ENCODE peak calls at places on chromosomes 4 and X, in five cellular contexts. U is tibial nerve, O is left ventricle myocardium inferior, Y is neural progenitor cell, T is gastrocnemius medialis. E is an unnamed sample. For H3K4me1, the result is how much of the 10 kb centered on the place peaks cover.

GRCh38 chr4:142698541-142698940 is 147.6 kb downstream of the INPP4B start:
- DNase-seq in O (no peak), T (no peak), U (no peak), Y (no peak), E (no peak)

GRCh38 chr4:130736436-130737185 is 1640.7 kb downstream of the C4orf33 start:
- DNase-seq in O (no peak), U (no peak), T (no peak), Y (no peak), E (no peak)

GRCh38 chr4:105572296-105572695 is 19.9 kb downstream of the ARHGEF38 start:
- DNase-seq in O (no peak), U (no peak), Y (no peak), T (no peak), E (no peak)

GRCh38 chr4:186932631-186933150 is 209.0 kb upstream of the FAT1 start:
- DNase-seq in Y (no peak), O (no peak), U (no peak), T (no peak), E (no peak)

GRCh38 chr4:168318266-168318895 is at the start of gene DDX60:
- DNase-seq in O (peak), Y (peak), T (peak), U (peak), E (peak)

GRCh38 chr4:7168106-7168505 is 24.2 kb upstream of the SORCS2 start:
- DNase-seq in U (no peak), O (no peak), Y (no peak), T (no peak), E (peak)

GRCh38 chrX:115582871-115583729 is 22.1 kb downstream of the PLS3 start:
- DNase-seq in O (no peak), U (no peak), T (no peak), Y (no peak), E (no peak)

GRCh38 chr4:122716825-122717448 is 15.6 kb upstream of the BBS12 start:
- DNase-seq in T (peak), O (peak), U (peak), Y (peak), E (peak)

GRCh38 chr4:61994036-61994435 is 793.9 kb downstream of the ADGRL3 start:
- DNase-seq in T (no peak), U (no peak), Y (no peak), O (no peak), E (no peak)

GRCh38 chrX:38632516-38632915 is 71.2 kb downstream of the TSPAN7 start:
- DNase-seq in Y (no peak), U (no peak), T (no peak), O (no peak), E (no peak)

GRCh38 chrX:149487292-149487691 is 17.8 kb downstream of the IDS start:
- DNase-seq in O (no peak), T (no peak), U (no peak), Y (no peak), E (no peak)

GRCh38 chr4:17448689-17449088 is 63.2 kb downstream of the QDPR start:
- DNase-seq in Y (no peak), O (no peak), U (no peak), T (no peak), E (no peak)

GRCh38 chr4:61553562-61554125 is 353.5 kb downstream of the ADGRL3 start:
- DNase-seq in O (no peak), U (no peak), T (no peak), Y (no peak), E (no peak)

GRCh38 chrX:111869639-111870034 is 6.3 kb upstream of the TRPC5OS start:
- DNase-seq in U (peak), Y (peak), T (no peak), O (no peak), E (no peak)

GRCh38 chrX:129115104-129115503 is 408.2 kb downstream of the SMARCA1 start:
- DNase-seq in U (no peak), O (no peak), Y (peak), T (no peak), E (no peak)

GRCh38 chrX:48003367-48003757 is 427 bp downstream of the ZNF182 start:
- DNase-seq in O (no peak), T (no peak), Y (peak), U (no peak), E (no peak)

GRCh38 chrX:41478397-41478911 is 31.3 kb downstream of the NYX start:
- DNase-seq in U (no peak), Y (no peak), T (no peak), O (no peak), E (no peak)

GRCh38 chrX:97326456-97326855 is 442.7 kb downstream of the RPA4 start:
- DNase-seq in Y (no peak), O (no peak), U (no peak), T (no peak), E (no peak)

GRCh38 chr4:173519130-173520101 is 10.6 kb downstream of the HAND2 start:
- DNase-seq in U (no peak), O (peak), Y (peak), T (no peak), E (peak)

GRCh38 chr4:113086172-113086695 is 36.8 kb downstream of the ANK2 start:
- DNase-seq in T (no peak), O (no peak), U (no peak), Y (no peak), E (no peak)

GRCh38 chr4:138492178-138492577 is 250.0 kb upstream of the SLC7A11 start:
- DNase-seq in T (no peak), O (no peak), U (no peak), Y (no peak), E (no peak)

GRCh38 chr4:120709986-120710385 is 212.5 kb downstream of the PRDM5 start:
- DNase-seq in Y (no peak), U (no peak), O (no peak), T (no peak), E (no peak)

GRCh38 chr4:13992975-13993495 is 365.5 kb upstream of the BOD1L1 start:
- DNase-seq in U (no peak), Y (no peak), O (no peak), T (no peak), E (no peak)

GRCh38 chr4:145881991-145882390 is 56.6 kb downstream of the ZNF827 start:
- DNase-seq in T (no peak), U (no peak), Y (no peak), O (no peak), E (no peak)

GRCh38 chrX:33194876-33195433 is 16.4 kb downstream of the DMD start:
- DNase-seq in O (no peak), T (no peak), Y (peak), U (no peak), E (no peak)

GRCh38 chr4:22240814-22241213 is 275.1 kb downstream of the ADGRA3 start:
- DNase-seq in O (no peak), T (no peak), U (no peak), Y (no peak), E (no peak)

GRCh38 chr4:14151099-14151498 is 523.6 kb upstream of the BOD1L1 start:
- DNase-seq in T (no peak), U (no peak), O (no peak), Y (no peak), E (no peak)

GRCh38 chrX:49053223-49054072 is 5.4 kb upstream of the CCDC120 start:
- DNase-seq in T (no peak), Y (peak), U (no peak), O (peak), E (peak)

GRCh38 chrX:107450823-107451509 is 1.5 kb downstream of the FRMPD3 start:
- DNase-seq in U (no peak), O (no peak), Y (peak), T (no peak), E (peak)

GRCh38 chr4:185786422-185786821 is 25.6 kb downstream of the SORBS2 start:
- DNase-seq in T (no peak), Y (no peak), O (no peak), U (no peak), E (no peak)

GRCh38 chr4:476501-476900 is 22.5 kb downstream of the ZNF721 start:
- DNase-seq in U (no peak), T (no peak), Y (no peak), O (no peak), E (no peak)

GRCh38 chrX:132470830-132471229 is 18.0 kb downstream of the MBNL3 start:
- DNase-seq in Y (no peak), T (no peak), U (no peak), O (no peak), E (no peak)

GRCh38 chr4:6909113-6909969 is at the start of gene TBC1D14:
- DNase-seq in O (peak), T (peak), U (peak), Y (peak), E (peak)

GRCh38 chr4:80798082-80798481 is 232.4 kb upstream of the BMP3 start:
- DNase-seq in U (no peak), T (no peak), O (no peak), Y (no peak), E (no peak)

GRCh38 chrX:14027511-14028019 is 2.1 kb downstream of the GEMIN8 start:
- DNase-seq in Y (no peak), T (no peak), O (no peak), U (no peak), E (no peak)
- H3K4me3 ChIP-seq in Y (no peak), T (no peak), O (no peak), U (no peak), E (no peak)

DNA sequence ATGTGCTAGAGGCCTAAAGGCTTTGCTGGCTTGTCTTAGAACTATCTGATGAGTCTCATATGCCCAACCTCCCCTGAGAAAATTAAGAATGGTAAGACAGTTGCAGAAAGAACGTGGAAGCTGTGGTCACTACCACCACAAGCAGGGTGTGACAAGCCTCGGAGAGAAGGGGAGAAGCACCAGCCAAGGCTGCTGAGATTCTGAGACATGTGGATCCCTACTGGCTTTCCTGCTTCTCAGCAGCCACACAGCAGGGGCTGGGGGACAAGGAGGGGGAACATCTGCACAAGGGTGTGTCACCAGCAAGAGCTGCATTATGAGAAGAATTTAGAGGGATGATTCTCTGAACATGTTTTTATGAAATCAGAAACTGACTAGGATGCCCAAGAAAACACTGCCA is 19.4 kb downstream of the TAPT1 start:
- DNase-seq in O (no peak), Y (peak), T (no peak), U (no peak), E (no peak)
- H3K4me1 ChIP-seq in O (under half), Y (under half), T (under half), U (under half), E (under half)

GRCh38 chr4:182212211-182212761 is 30.9 kb upstream of the TENM3 start:
- DNase-seq in Y (peak), T (peak), U (no peak), O (no peak), E (no peak)
- H3K4me3 ChIP-seq in Y (no peak), T (peak), U (no peak), O (no peak), E (no peak)

DNA sequence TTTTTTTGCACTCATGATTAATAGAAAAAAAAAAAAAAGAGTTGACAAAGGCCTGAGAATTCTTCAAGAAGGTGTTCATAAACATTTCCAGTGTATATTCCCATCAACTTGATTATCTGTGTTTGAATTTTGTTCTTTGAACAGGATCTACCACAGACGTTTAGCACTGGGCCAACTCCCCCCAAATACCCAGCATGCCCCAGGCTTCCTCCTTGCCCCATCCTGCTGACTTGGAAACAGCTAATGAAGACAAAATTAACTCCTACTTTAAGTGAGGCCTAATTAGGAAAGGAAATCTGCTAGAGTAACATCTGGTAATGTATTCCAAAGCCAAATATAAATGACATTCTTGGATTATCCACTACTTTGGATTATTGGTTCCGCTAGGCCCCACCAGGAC is 52.5 kb downstream of the PPARGC1A start:
- DNase-seq in U (no peak), O (no peak), Y (no peak), T (no peak), E (no peak)
- H3K4me1 ChIP-seq in U (under half), O (half or more), Y (under half), T (under half), E (under half)

DNA sequence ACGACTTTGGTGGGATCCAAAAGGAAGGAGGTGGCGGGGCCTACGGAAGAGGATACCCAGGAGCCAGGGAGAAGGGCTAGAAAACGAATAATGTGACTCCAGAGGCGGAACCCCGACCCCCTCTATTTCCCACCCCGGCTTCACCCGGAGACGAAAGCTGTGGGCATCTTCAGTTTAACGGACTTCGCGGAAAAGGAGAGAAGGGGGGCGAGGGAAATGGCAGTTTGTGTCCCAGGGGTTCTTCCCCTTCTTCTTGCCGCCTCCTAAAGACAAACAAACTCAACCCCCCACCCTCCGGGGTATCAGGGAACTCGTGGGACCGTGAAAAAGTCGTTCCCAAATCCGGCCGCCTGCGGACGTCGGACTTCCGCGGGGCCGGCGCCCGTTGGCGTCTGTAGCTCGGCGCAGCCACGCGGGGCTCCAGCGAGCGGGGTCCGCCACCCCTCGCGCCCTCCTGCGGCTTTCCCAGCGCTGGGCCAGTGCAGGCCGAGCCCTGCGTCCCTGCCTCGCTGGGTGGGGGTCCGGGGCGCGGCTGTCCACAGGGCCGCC is 3.6 kb upstream of the LEF1 start:
- DNase-seq in Y (peak), T (no peak), U (no peak), O (no peak), E (peak)
- H3K4me3 ChIP-seq in Y (peak), T (peak), U (peak), O (peak), E (peak)

GRCh38 chr4:102348701-102349100 is 3.4 kb upstream of the SLC39A8 start:
- DNase-seq in U (no peak), T (no peak), O (no peak), Y (no peak), E (no peak)
- H3K4me1 ChIP-seq in U (under half), T (under half), O (under half), Y (under half), E (under half)

GRCh38 chr4:153787156-153787555 is 1.7 kb downstream of the SFRP2 start:
- DNase-seq in Y (peak), T (no peak), U (no peak), O (no peak), E (no peak)

GRCh38 chr4:153790962-153791551 is 2.2 kb upstream of the SFRP2 start:
- DNase-seq in Y (peak), T (no peak), O (no peak), U (peak), E (peak)

GRCh38 chr4:153789741-153790651 is 1.1 kb upstream of the SFRP2 start:
- DNase-seq in T (no peak), Y (peak), O (no peak), U (peak), E (peak)

GRCh38 chr4:153788064-153788418 is 842 bp downstream of the SFRP2 start:
- DNase-seq in U (no peak), O (no peak), Y (peak), T (no peak), E (no peak)

GRCh38 chr4:153788419-153789276 is at the start of gene SFRP2:
- DNase-seq in U (no peak), Y (peak), T (no peak), O (no peak), E (no peak)
- H3K4me3 ChIP-seq in U (peak), Y (peak), T (peak), O (peak), E (peak)